ENCODE peak calls at places on chromosomes 2 and 18, in eight cellular contexts. B is heart right ventricle; Y is A549; L is naive thymus-derived CD8-positive, alpha-beta T cell; Q is iris pigment epithelial cell; M is NCI-H774; G is posterior vena cava; N is progenitor cell of endocrine pancreas. W is an unnamed sample.

GRCh38 chr2:111675419-111676194 is 208.4 kb downstream of the ANAPC1 start:
- DNase-seq in B (no peak), Y (no peak), L (no peak), Q (no peak), M (no peak), G (no peak), N (no peak), W (no peak)

GRCh38 chr2:177783835-177784448 is 288.6 kb downstream of the PDE11A start:
- DNase-seq in B (no peak), Y (no peak), L (no peak), Q (peak), M (no peak), G (no peak), N (no peak), W (no peak)

GRCh38 chr18:28793911-28794310 is 617.0 kb upstream of the CDH2 start:
- DNase-seq in B (no peak), Y (no peak), L (no peak), Q (no peak), M (no peak), G (no peak), N (no peak), W (no peak)

GRCh38 chr2:41923156-41923786 is 124.5 kb upstream of the PKDCC start:
- DNase-seq in B (no peak), Y (no peak), L (no peak), Q (no peak), M (no peak), G (no peak), N (no peak), W (peak)

GRCh38 chr2:231711677-231712461 is 3.5 kb downstream of the PTMA start:
- DNase-seq in B (peak), Y (no peak), L (no peak), Q (no peak), M (no peak), G (no peak), N (no peak), W (peak)

GRCh38 chr2:109129356-109129920 is 433 bp downstream of the SH3RF3 start:
- DNase-seq in B (peak), Y (peak), L (peak), Q (peak), M (no peak), G (peak), N (no peak), W (peak)

GRCh38 chr2:184765048-184765881 is 166.9 kb downstream of the ZNF804A start:
- DNase-seq in B (no peak), Y (no peak), L (no peak), Q (peak), M (no peak), G (no peak), N (no peak), W (no peak)

GRCh38 chr2:99140860-99141109 is 722 bp upstream of the C2orf15 start:
- DNase-seq in B (no peak), Y (no peak), L (no peak), Q (no peak), M (peak), G (no peak), N (no peak), W (no peak)

GRCh38 chr18:77052656-77053309 is 79.8 kb downstream of the MBP start:
- DNase-seq in B (no peak), Y (no peak), L (no peak), Q (no peak), M (no peak), G (peak), N (no peak), W (peak)

GRCh38 chr2:168718622-168719021 is 83.8 kb upstream of the NOSTRIN start:
- DNase-seq in B (no peak), Y (no peak), L (no peak), Q (no peak), M (no peak), G (no peak), N (no peak), W (no peak)

GRCh38 chr18:26479686-26480079 is 68.7 kb downstream of the KCTD1 start:
- DNase-seq in B (no peak), Y (no peak), L (no peak), Q (no peak), M (no peak), G (no peak), N (no peak), W (no peak)

GRCh38 chr2:107932986-107933385 is 53.3 kb upstream of the SLC5A7 start:
- DNase-seq in B (no peak), Y (peak), L (no peak), Q (peak), M (no peak), G (no peak), N (no peak), W (no peak)

GRCh38 chr2:186636800-186637795 is 47.2 kb downstream of the ITGAV start:
- DNase-seq in B (no peak), Y (no peak), L (no peak), Q (peak), M (no peak), G (no peak), N (no peak), W (peak)

GRCh38 chr2:180359522-180360282 is 352.6 kb upstream of the CWC22 start:
- DNase-seq in B (no peak), Y (no peak), L (no peak), Q (no peak), M (no peak), G (no peak), N (no peak), W (no peak)

GRCh38 chr2:104378853-104379374 is 475.0 kb upstream of the POU3F3 start:
- DNase-seq in B (no peak), Y (peak), L (no peak), Q (no peak), M (peak), G (no peak), N (no peak), W (no peak)

GRCh38 chr2:22027345-22028005 is 903.7 kb downstream of the TDRD15 start:
- DNase-seq in B (no peak), Y (no peak), L (no peak), Q (no peak), M (no peak), G (no peak), N (no peak), W (no peak)

GRCh38 chr2:21155365-21156136 is 31.8 kb downstream of the TDRD15 start:
- DNase-seq in B (no peak), Y (no peak), L (no peak), Q (no peak), M (no peak), G (no peak), N (no peak), W (no peak)

GRCh38 chr2:6909431-6910385 is 7.5 kb upstream of the RNF144A start:
- DNase-seq in B (no peak), Y (no peak), L (no peak), Q (peak), M (no peak), G (no peak), N (no peak), W (no peak)

GRCh38 chr2:43605079-43605655 is 9.3 kb upstream of the THADA start:
- DNase-seq in B (no peak), Y (peak), L (no peak), Q (peak), M (peak), G (no peak), N (no peak), W (no peak)

GRCh38 chr2:197311521-197312033 is 997 bp upstream of the ANKRD44 start:
- DNase-seq in B (no peak), Y (no peak), L (no peak), Q (peak), M (no peak), G (no peak), N (no peak), W (no peak)

GRCh38 chr2:186518945-186519344 is 32.9 kb downstream of the ZC3H15 start:
- DNase-seq in B (no peak), Y (peak), L (no peak), Q (peak), M (no peak), G (no peak), N (no peak), W (no peak)